ENCODE peak calls at places on chromosome 15, in ten cellular contexts. F, H, C, P, S, Z, M, W, B and A are unnamed samples. For H3K27me3, the result is how much of the 10 kb centered on the place peaks cover.

GRCh38 chr15:71679223-71680078 is 130.9 kb upstream of the NR2E3 start:
- DNase-seq in F (no peak), H (no peak), C (no peak), P (no peak), S (no peak), Z (no peak), M (no peak), W (no peak), B (no peak), A (no peak)

GRCh38 chr15:90019611-90020010 is 18.5 kb downstream of the ZNF710 start:
- DNase-seq in F (no peak), H (no peak), C (no peak), P (no peak), S (no peak), Z (no peak), M (no peak), W (no peak), B (no peak), A (no peak)

GRCh38 chr15:70831094-70831911 is 22.7 kb downstream of the LARP6 start:
- DNase-seq in F (no peak), H (no peak), C (no peak), P (no peak), S (no peak), Z (no peak), M (no peak), W (no peak), B (no peak), A (no peak)

GRCh38 chr15:89141885-89142284 is 53.6 kb downstream of the ABHD2 start:
- DNase-seq in F (no peak), H (no peak), C (no peak), P (no peak), S (no peak), Z (no peak), M (no peak), W (no peak), B (no peak), A (no peak)

GRCh38 chr15:25170113-25170731 is 215.4 kb downstream of the SNRPN start:
- DNase-seq in F (peak), H (peak), C (no peak), P (no peak), S (no peak), Z (no peak), M (peak), W (no peak), B (no peak), A (peak)

GRCh38 chr15:73899197-73900128 is 26.1 kb downstream of the TBC1D21 start:
- DNase-seq in F (no peak), H (no peak), C (peak), P (no peak), S (no peak), Z (no peak), M (no peak), W (no peak), B (no peak), A (no peak)

GRCh38 chr15:73924258-73924921 is 1.9 kb upstream of the LOXL1 start:
- DNase-seq in F (peak), H (no peak), C (no peak), P (peak), S (peak), Z (no peak), M (peak), W (peak), B (no peak), A (no peak)

GRCh38 chr15:99439524-99439835 is 126.3 kb upstream of the MEF2A start:
- DNase-seq in F (no peak), H (no peak), C (no peak), P (peak), S (peak), Z (no peak), M (no peak), W (no peak), B (no peak), A (no peak)

GRCh38 chr15:46442196-46442595 is 807.4 kb downstream of the SQOR start:
- DNase-seq in F (no peak), H (no peak), C (peak), P (no peak), S (no peak), Z (no peak), M (no peak), W (no peak), B (no peak), A (no peak)

GRCh38 chr15:96626936-96627577 is 296.6 kb downstream of the NR2F2 start:
- DNase-seq in F (peak), H (no peak), C (peak), P (no peak), S (no peak), Z (no peak), M (peak), W (no peak), B (no peak), A (no peak)

GRCh38 chr15:38540516-38540915 is 24.1 kb downstream of the RASGRP1 start:
- DNase-seq in F (no peak), H (no peak), C (no peak), P (no peak), S (no peak), Z (no peak), M (no peak), W (no peak), B (no peak), A (no peak)

GRCh38 chr15:77480859-77481258 is 60.2 kb downstream of the HMG20A start:
- DNase-seq in F (no peak), H (no peak), C (no peak), P (no peak), S (no peak), Z (no peak), M (no peak), W (no peak), B (no peak), A (no peak)

GRCh38 chr15:85603703-85604102 is 191.0 kb downstream of the KLHL25 start:
- DNase-seq in F (no peak), H (no peak), C (no peak), P (no peak), S (no peak), Z (no peak), M (no peak), W (no peak), B (no peak), A (no peak)

GRCh38 chr15:87843312-87843711 is 413.2 kb downstream of the NTRK3 start:
- DNase-seq in F (no peak), H (no peak), C (no peak), P (no peak), S (no peak), Z (no peak), M (no peak), W (no peak), B (no peak), A (no peak)

GRCh38 chr15:83654379-83655236 is 685 bp downstream of the ADAMTSL3 start:
- DNase-seq in F (no peak), H (peak), C (peak), P (peak), S (peak), Z (no peak), M (no peak), W (no peak), B (no peak), A (no peak)

GRCh38 chr15:73964736-73965093 is 27.4 kb downstream of the STOML1 start:
- DNase-seq in F (peak), H (peak), C (peak), P (peak), S (peak), Z (peak), M (peak), W (peak), B (peak), A (peak)

GRCh38 chr15:29917600-29918597 is 95.6 kb upstream of the TJP1 start:
- DNase-seq in F (no peak), H (no peak), C (no peak), P (no peak), S (no peak), Z (no peak), M (no peak), W (peak), B (no peak), A (no peak)

GRCh38 chr15:62848631-62849050 is 193.9 kb upstream of the TPM1 start:
- DNase-seq in F (no peak), H (no peak), C (no peak), P (no peak), S (no peak), Z (no peak), M (no peak), W (no peak), B (no peak), A (no peak)

GRCh38 chr15:35443376-35443775 is 102.6 kb downstream of the DPH6 start:
- DNase-seq in F (no peak), H (no peak), C (no peak), P (no peak), S (no peak), Z (no peak), M (no peak), W (no peak), B (no peak), A (no peak)

GRCh38 chr15:77243146-77243545 is 172.2 kb upstream of the TSPAN3 start:
- DNase-seq in F (no peak), H (no peak), C (no peak), P (no peak), S (no peak), Z (no peak), M (no peak), W (no peak), B (no peak), A (no peak)

GRCh38 chr15:39133201-39133600 is 447.7 kb upstream of the THBS1 start:
- DNase-seq in F (no peak), H (no peak), C (peak), P (peak), S (no peak), Z (no peak), M (no peak), W (peak), B (no peak), A (no peak)

GRCh38 chr15:47675735-47676134 is 41.6 kb upstream of the SEMA6D start:
- DNase-seq in F (no peak), H (no peak), C (no peak), P (no peak), S (no peak), Z (no peak), M (no peak), W (no peak), B (no peak), A (no peak)

GRCh38 chr15:29465196-29465595 is 195.6 kb upstream of the NSMCE3 start:
- DNase-seq in F (no peak), H (no peak), C (peak), P (no peak), S (no peak), Z (no peak), M (no peak), W (no peak), B (no peak), A (no peak)

GRCh38 chr15:77035999-77036471 is 34.9 kb downstream of the TSPAN3 start:
- DNase-seq in F (peak), H (no peak), C (no peak), P (peak), S (no peak), Z (no peak), M (peak), W (no peak), B (no peak), A (no peak)

GRCh38 chr15:58628206-58629057 is 121.1 kb downstream of the ADAM10 start:
- DNase-seq in F (no peak), H (no peak), C (no peak), P (no peak), S (no peak), Z (no peak), M (no peak), W (peak), B (no peak), A (no peak)

GRCh38 chr15:25901841-25902610 is 38.9 kb upstream of the ATP10A start:
- DNase-seq in F (no peak), H (no peak), C (no peak), P (no peak), S (no peak), Z (no peak), M (no peak), W (no peak), B (no peak), A (no peak)

GRCh38 chr15:67080900-67081431 is 15.6 kb downstream of the SMAD3 start:
- DNase-seq in F (peak), H (no peak), C (no peak), P (peak), S (peak), Z (no peak), M (peak), W (peak), B (no peak), A (peak)

GRCh38 chr15:73317651-73318462 is 50.9 kb downstream of the HCN4 start:
- DNase-seq in F (no peak), H (no peak), C (no peak), P (no peak), S (no peak), Z (no peak), M (peak), W (no peak), B (no peak), A (no peak)

GRCh38 chr15:66761723-66762595 is 59.9 kb downstream of the SMAD6 start:
- DNase-seq in F (no peak), H (no peak), C (no peak), P (peak), S (no peak), Z (no peak), M (peak), W (peak), B (no peak), A (no peak)

GRCh38 chr15:71680079-71680461 is 130.3 kb upstream of the NR2E3 start:
- DNase-seq in F (no peak), H (no peak), C (no peak), P (no peak), S (no peak), Z (no peak), M (no peak), W (no peak), B (no peak), A (no peak)

GRCh38 chr15:42152921-42153680 is 3.3 kb downstream of the PLA2G4F start:
- DNase-seq in F (no peak), H (no peak), C (no peak), P (peak), S (no peak), Z (no peak), M (peak), W (no peak), B (no peak), A (no peak)

GRCh38 chr15:85073556-85074194 is 92.0 kb downstream of the PDE8A start:
- DNase-seq in F (no peak), H (no peak), C (no peak), P (peak), S (no peak), Z (no peak), M (no peak), W (peak), B (no peak), A (no peak)

GRCh38 chr15:99074446-99074845 is 30.4 kb upstream of the SYNM start:
- DNase-seq in F (no peak), H (no peak), C (no peak), P (no peak), S (no peak), Z (no peak), M (no peak), W (no peak), B (no peak), A (no peak)

GRCh38 chr15:40055576-40056293 is 16.8 kb upstream of the SRP14 start:
- DNase-seq in F (no peak), H (peak), C (peak), P (no peak), S (no peak), Z (no peak), M (peak), W (no peak), B (peak), A (no peak)

DNA sequence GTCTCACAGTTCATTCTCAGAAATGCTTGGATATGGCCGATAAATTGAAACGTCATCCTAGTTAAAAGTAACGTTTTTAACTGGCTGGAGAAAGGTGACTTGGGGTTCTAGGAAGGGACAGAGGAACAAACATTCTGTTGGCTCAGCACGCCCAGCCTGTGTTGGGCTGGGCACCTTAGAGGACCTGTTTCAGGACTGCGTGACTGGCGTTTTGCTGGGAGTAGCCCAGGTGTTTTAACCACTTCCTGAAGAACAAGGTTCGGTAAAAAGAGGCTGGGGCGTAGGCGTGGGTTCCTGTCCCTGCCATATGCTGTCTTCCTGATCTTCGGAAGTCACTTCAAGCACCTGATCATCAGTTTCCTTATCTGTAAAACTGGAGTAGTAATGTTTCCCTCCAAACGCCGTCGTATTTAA is 1.1 kb upstream of the TLNRD1 start:
- DNase-seq in F (peak), H (peak), C (no peak), P (no peak), S (no peak), Z (peak), M (peak), W (no peak), B (peak), A (peak)
- H3K27ac ChIP-seq in F (peak), H (peak), C (no peak), P (no peak), S (no peak), Z (peak), M (peak), W (no peak), B (peak), A (peak)

GRCh38 chr15:45110256-45110820 is 3.6 kb downstream of the DUOX2 start:
- DNase-seq in F (no peak), H (no peak), C (no peak), P (peak), S (no peak), Z (no peak), M (no peak), W (no peak), B (no peak), A (no peak)
- TF ChIP-seq CTCF in F (peak), H (no peak), C (no peak), P (peak), S (no peak), Z (no peak), M (no peak), W (no peak), B (peak), A (no peak)

DNA sequence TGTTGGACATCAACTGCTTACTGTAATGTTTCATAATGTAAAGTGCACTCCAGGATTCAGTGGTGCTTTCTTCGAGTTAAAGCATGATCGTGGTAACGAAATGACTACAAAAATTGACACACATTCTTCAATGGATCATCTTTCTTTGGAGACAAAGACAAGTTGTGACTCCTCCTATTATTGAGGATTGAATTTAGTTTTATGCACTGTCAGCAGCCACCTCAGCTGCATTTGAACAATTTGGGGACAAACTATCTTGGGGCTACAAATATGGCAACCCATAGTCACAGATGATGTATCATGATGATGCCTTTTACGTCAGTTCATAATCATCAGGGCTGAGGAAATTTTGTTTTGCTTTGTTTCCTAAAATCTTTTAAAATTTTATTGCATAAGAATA is 140.2 kb upstream of the ICE2 start:
- DNase-seq in F (no peak), H (no peak), C (no peak), P (no peak), S (no peak), Z (no peak), M (no peak), W (no peak), B (no peak), A (no peak)
- H3K27me3 ChIP-seq in F (under half), H (under half), C (under half), P (under half), S (under half), Z (half or more), M (under half), W (under half), B (under half), A (under half)

DNA sequence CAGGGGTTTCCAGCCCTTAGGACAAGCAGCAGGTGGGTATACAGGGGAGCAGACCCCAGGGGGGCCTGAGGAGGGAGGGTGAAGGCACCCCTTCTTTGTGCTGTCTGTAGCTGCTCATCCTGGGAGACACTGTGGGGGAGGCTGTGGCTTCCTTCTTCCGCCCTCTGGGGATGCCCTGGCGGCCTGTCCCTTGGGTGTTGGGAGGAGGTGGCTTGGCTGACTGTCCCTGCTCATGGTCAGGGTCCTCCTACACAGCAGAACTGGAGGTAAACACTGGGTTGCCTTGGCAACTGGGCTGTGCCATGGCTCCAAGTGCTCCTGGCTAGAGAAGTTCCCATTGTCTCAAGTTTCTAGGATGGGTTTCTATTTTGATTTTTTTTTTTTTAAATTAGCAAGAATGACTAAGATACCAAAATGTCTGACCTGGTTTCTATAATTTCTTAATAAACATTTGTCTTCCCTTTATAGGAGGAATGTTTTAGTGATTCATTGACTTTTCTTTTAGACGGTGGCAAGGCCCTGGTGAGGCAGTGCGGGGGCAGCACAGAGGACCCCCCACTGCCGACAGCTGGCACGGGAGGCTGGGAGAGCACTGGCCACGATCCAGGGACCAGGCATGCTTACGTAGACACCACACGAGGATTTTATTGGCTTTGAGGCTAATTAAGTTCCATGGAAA is 12.4 kb downstream of the KLF13 start:
- DNase-seq in F (peak), H (peak), C (peak), P (peak), S (peak), Z (no peak), M (peak), W (peak), B (no peak), A (no peak)
- H3K27ac ChIP-seq in F (peak), H (peak), C (no peak), P (peak), S (peak), Z (no peak), M (peak), W (peak), B (peak), A (peak)

DNA sequence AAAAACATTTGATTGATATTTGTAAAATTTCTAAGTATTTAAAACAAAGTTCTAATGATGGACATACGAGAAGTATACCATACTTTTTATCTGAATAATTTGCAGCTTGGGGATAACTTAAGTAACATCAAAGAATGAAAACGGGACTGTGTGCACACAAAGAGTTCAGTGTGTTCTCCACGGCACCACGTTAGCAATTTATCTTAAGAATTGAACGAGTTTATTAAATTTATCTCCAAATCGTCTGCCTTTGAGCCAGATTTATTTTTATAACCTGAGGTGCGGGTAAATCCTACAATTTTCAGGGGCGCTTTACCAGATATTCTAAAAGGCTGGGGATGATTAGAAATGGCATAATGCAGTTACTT is 3.4 kb downstream of the CHD2 start:
- DNase-seq in F (no peak), H (no peak), C (no peak), P (no peak), S (no peak), Z (no peak), M (no peak), W (no peak), B (no peak), A (no peak)
- TF ChIP-seq CTCF in F (no peak), H (no peak), C (no peak), P (no peak), S (no peak), Z (peak), M (no peak), W (no peak), B (no peak), A (no peak)

GRCh38 chr15:69121198-69121828 is 39.1 kb upstream of the GLCE start:
- DNase-seq in F (no peak), H (no peak), C (no peak), P (no peak), S (no peak), Z (no peak), M (no peak), W (no peak), B (no peak), A (no peak)

GRCh38 chr15:69118089-69118488 is 42.3 kb upstream of the GLCE start:
- DNase-seq in F (no peak), H (no peak), C (no peak), P (no peak), S (no peak), Z (no peak), M (no peak), W (no peak), B (no peak), A (no peak)

GRCh38 chr15:69119692-69120395 is 40.6 kb upstream of the GLCE start:
- DNase-seq in F (no peak), H (no peak), C (no peak), P (no peak), S (no peak), Z (no peak), M (no peak), W (no peak), B (no peak), A (no peak)

GRCh38 chr15:69119016-69119415 is 41.4 kb upstream of the GLCE start:
- DNase-seq in F (no peak), H (no peak), C (no peak), P (no peak), S (no peak), Z (no peak), M (no peak), W (no peak), B (no peak), A (no peak)

GRCh38 chr15:69120732-69121131 is 39.7 kb upstream of the GLCE start:
- DNase-seq in F (no peak), H (no peak), C (no peak), P (no peak), S (no peak), Z (no peak), M (no peak), W (no peak), B (no peak), A (no peak)
- H3K27me3 ChIP-seq in F (under half), H (under half), C (under half), P (half or more), S (under half), Z (under half), M (under half), W (under half), B (under half), A (under half)

GRCh38 chr15:75578206-75578947 is 738 bp downstream of the PTPN9 start:
- DNase-seq in F (peak), H (peak), C (peak), P (peak), S (no peak), Z (no peak), M (peak), W (peak), B (peak), A (peak)
- H3K27ac ChIP-seq in F (peak), H (peak), C (peak), P (peak), S (peak), Z (peak), M (peak), W (peak), B (peak), A (peak)